ENCODE peak calls at places on chromosomes 11 and 22, in ten cellular contexts. D, T, R, S, Q, A, M, W, E and F are unnamed samples.

GRCh38 chr11:106399075-106399500 is 321.6 kb downstream of the AASDHPPT start:
- DNase-seq in D (no peak), T (no peak), R (no peak), S (no peak), Q (peak), A (peak), M (no peak), W (peak), E (peak), F (no peak)

GRCh38 chr22:33299245-33299956 is 241.2 kb upstream of the SYN3 start:
- DNase-seq in D (no peak), T (no peak), R (no peak), S (no peak), Q (no peak), A (no peak), M (no peak), W (no peak), E (peak), F (no peak)

GRCh38 chr11:123576082-123576481 is 78.3 kb downstream of the SCN3B start:
- DNase-seq in D (no peak), T (no peak), R (no peak), S (no peak), Q (no peak), A (no peak), M (no peak), W (no peak), E (no peak), F (no peak)

GRCh38 chr11:702731-703461 is 3.1 kb upstream of the EPS8L2 start:
- DNase-seq in D (no peak), T (no peak), R (no peak), S (no peak), Q (no peak), A (no peak), M (no peak), W (no peak), E (peak), F (no peak)

GRCh38 chr11:69490516-69490915 is 9.1 kb downstream of the LINC01488 start:
- DNase-seq in D (no peak), T (no peak), R (no peak), S (no peak), Q (no peak), A (no peak), M (no peak), W (no peak), E (no peak), F (no peak)

GRCh38 chr22:45877651-45878050 is 99.3 kb downstream of the WNT7B start:
- DNase-seq in D (no peak), T (no peak), R (no peak), S (no peak), Q (no peak), A (no peak), M (peak), W (no peak), E (no peak), F (no peak)

GRCh38 chr11:120096326-120096725 is 41.6 kb downstream of the TRIM29 start:
- DNase-seq in D (no peak), T (no peak), R (no peak), S (no peak), Q (no peak), A (no peak), M (no peak), W (no peak), E (no peak), F (no peak)

GRCh38 chr11:32792948-32793475 is 1.4 kb downstream of the CCDC73 start:
- DNase-seq in D (peak), T (peak), R (peak), S (peak), Q (peak), A (peak), M (peak), W (peak), E (peak), F (peak)

GRCh38 chr22:41538583-41538982 is 5.7 kb downstream of the POLR3H start:
- DNase-seq in D (no peak), T (no peak), R (no peak), S (peak), Q (no peak), A (no peak), M (no peak), W (no peak), E (no peak), F (no peak)

GRCh38 chr11:119356349-119357031 is 10.0 kb upstream of the MFRP start:
- DNase-seq in D (peak), T (peak), R (peak), S (peak), Q (peak), A (peak), M (no peak), W (no peak), E (no peak), F (no peak)

GRCh38 chr11:1402776-1403620 is 13.3 kb downstream of the BRSK2 start:
- DNase-seq in D (no peak), T (no peak), R (no peak), S (no peak), Q (no peak), A (no peak), M (no peak), W (no peak), E (no peak), F (no peak)